ENCODE peak calls at places on chromosome 16, in eight cellular contexts. P is choroid plexus epithelial cell; F is CD8-positive, alpha-beta T cell; U is progenitor cell of endocrine pancreas; X is Peyer's patch; Y is neural progenitor cell; E is colonic mucosa; M is tibial artery. L is an unnamed sample.

GRCh38 chr16:528111-529011 is 849 bp downstream of the CAPN15 start:
- DNase-seq in P (peak), F (peak), U (no peak), X (peak), Y (peak), E (peak), M (no peak), L (peak)

GRCh38 chr16:65618335-65618734 is 496.5 kb upstream of the CDH11 start:
- DNase-seq in P (no peak), F (no peak), U (no peak), X (no peak), Y (no peak), E (no peak), M (no peak), L (no peak)

GRCh38 chr16:29644338-29644857 is 18.6 kb upstream of the SPN start:
- DNase-seq in P (no peak), F (no peak), U (no peak), X (no peak), Y (no peak), E (no peak), M (no peak), L (no peak)

GRCh38 chr16:56362057-56362655 is 63.2 kb downstream of the AMFR start:
- DNase-seq in P (no peak), F (no peak), U (no peak), X (no peak), Y (no peak), E (no peak), M (no peak), L (no peak)

GRCh38 chr16:57634171-57634570 is 5.7 kb downstream of the ADGRG1 start:
- DNase-seq in P (no peak), F (no peak), U (no peak), X (no peak), Y (no peak), E (no peak), M (no peak), L (no peak)

GRCh38 chr16:86984286-86984685 is 332.9 kb downstream of the C16orf95 start:
- DNase-seq in P (no peak), F (no peak), U (no peak), X (no peak), Y (no peak), E (no peak), M (no peak), L (no peak)

GRCh38 chr16:88953003-88953690 is 23.9 kb downstream of the CBFA2T3 start:
- DNase-seq in P (no peak), F (no peak), U (no peak), X (no peak), Y (no peak), E (no peak), M (no peak), L (no peak)

GRCh38 chr16:77589071-77589755 is 133.1 kb upstream of the NUDT7 start:
- DNase-seq in P (peak), F (no peak), U (no peak), X (no peak), Y (no peak), E (no peak), M (no peak), L (no peak)

GRCh38 chr16:3645108-3645503 is 9.4 kb upstream of the DNASE1 start:
- DNase-seq in P (no peak), F (no peak), U (no peak), X (no peak), Y (no peak), E (no peak), M (no peak), L (no peak)

GRCh38 chr16:85303354-85303883 is 191.1 kb upstream of the CIBAR2 start:
- DNase-seq in P (peak), F (peak), U (peak), X (peak), Y (peak), E (peak), M (no peak), L (no peak)

GRCh38 chr16:30985401-30986128 is 558 bp downstream of the HSD3B7 start:
- DNase-seq in P (no peak), F (no peak), U (peak), X (no peak), Y (peak), E (peak), M (peak), L (no peak)

GRCh38 chr16:31421587-31421986 is 6.6 kb downstream of the COX6A2 start:
- DNase-seq in P (no peak), F (peak), U (no peak), X (no peak), Y (no peak), E (no peak), M (no peak), L (no peak)

GRCh38 chr16:58426095-58426494 is 33.8 kb downstream of the GINS3 start:
- DNase-seq in P (no peak), F (peak), U (no peak), X (peak), Y (no peak), E (no peak), M (peak), L (no peak)

GRCh38 chr16:8026450-8026849 is 563.9 kb downstream of the TMEM114 start:
- DNase-seq in P (no peak), F (no peak), U (peak), X (no peak), Y (peak), E (no peak), M (no peak), L (no peak)

GRCh38 chr16:57794849-57795430 is 7.4 kb downstream of the KIFC3 start:
- DNase-seq in P (no peak), F (no peak), U (no peak), X (no peak), Y (no peak), E (no peak), M (no peak), L (no peak)

GRCh38 chr16:4664538-4665418 is 28.6 kb upstream of the NUDT16L1 start:
- DNase-seq in P (no peak), F (peak), U (no peak), X (peak), Y (no peak), E (peak), M (no peak), L (no peak)

GRCh38 chr16:10946308-10946707 is 1.9 kb downstream of the CLEC16A start:
- DNase-seq in P (no peak), F (no peak), U (no peak), X (no peak), Y (peak), E (no peak), M (no peak), L (no peak)

GRCh38 chr16:87581867-87582220 is 20.5 kb upstream of the JPH3 start:
- DNase-seq in P (peak), F (no peak), U (no peak), X (peak), Y (no peak), E (peak), M (peak), L (peak)

GRCh38 chr16:88622125-88622524 is 16.2 kb upstream of the IL17C start:
- DNase-seq in P (no peak), F (no peak), U (no peak), X (no peak), Y (no peak), E (no peak), M (no peak), L (no peak)

DNA sequence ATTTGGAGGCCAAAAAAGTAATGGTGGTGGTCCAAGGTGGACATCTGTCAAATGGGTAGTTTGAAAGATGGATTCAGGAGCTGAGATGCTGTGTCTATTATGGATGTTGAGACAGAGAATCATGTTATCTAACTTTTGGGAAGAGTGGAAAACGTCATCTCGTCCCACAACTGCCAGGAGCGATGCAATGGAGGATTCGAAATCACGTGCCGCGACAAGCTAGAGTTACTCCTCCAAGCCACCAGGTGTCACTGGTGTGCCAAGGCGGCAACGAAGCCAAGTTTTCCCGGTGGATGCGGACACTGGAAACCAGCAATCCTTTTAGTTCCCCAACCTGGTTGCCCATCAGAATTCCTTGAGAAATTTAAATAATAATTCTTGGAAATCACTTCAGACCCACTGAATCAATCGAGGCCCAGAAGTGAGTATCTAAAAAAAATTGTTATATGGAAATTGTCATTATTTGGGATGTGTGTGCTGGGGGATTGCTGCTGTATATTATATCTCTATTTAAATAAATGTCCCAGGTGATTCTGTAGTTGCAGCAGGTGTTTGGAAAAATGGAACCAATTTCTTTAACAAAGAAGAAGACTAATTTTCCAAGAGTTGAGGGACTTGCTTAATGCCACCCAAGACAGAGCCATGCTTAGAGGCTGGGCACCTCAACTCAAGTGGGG is 206.1 kb downstream of the HAPSTR1 start:
- DNase-seq in P (no peak), F (no peak), U (no peak), X (no peak), Y (peak), E (no peak), M (peak), L (no peak)
- TF ChIP-seq CTCF in P (peak), F (no peak), U (peak), X (peak), Y (peak), E (peak), M (peak), L (no peak)

GRCh38 chr16:24988593-24989338 is 26.4 kb downstream of the ARHGAP17 start:
- DNase-seq in P (peak), F (no peak), U (no peak), X (no peak), Y (no peak), E (peak), M (peak), L (no peak)
- TF ChIP-seq CTCF in P (no peak), F (no peak), U (no peak), X (no peak), Y (no peak), E (no peak), M (no peak), L (no peak)

DNA sequence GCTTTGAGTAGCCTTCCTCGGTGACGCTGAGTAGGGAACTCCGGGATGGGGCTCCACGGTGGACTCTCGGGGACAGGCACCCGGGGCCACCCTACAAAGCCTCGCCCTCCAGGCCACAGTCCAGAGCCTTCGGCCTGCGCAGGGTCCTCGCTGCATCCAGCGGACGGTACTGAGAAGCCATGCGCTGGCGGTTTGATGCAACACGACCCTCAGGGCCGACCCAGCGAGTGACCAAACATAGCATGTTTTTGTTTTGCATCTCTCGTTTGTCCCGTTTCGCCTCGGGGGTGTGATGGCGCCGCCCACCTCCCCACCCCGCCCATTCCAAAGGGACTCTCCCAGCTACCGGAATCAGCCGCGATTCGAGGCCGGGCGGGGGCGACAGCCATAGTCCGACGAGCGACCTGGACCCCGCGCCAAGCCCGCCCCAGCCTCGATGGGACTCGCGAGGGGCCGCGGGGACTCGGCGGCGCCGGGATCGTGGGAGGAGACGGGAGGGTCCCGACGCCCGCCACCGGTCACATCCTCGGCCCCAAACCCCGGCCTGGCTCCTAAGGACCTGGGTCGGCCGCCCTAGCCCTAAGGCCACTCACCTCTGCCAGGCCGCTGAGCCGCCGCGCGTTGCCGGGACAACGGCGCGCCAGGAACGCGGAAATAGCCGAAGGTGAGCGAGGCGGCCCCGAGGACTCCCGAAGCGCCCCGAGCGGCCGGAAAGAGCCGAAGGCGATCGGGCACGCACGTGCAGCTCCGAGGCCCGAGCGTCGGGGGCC is 1.6 kb downstream of the IFT140 start:
- DNase-seq in P (peak), F (peak), U (peak), X (peak), Y (peak), E (peak), M (peak), L (peak)
- TF ChIP-seq CTCF in P (no peak), F (no peak), U (no peak), X (peak), Y (peak), E (no peak), M (no peak), L (no peak)

GRCh38 chr16:67170168-67170947 is at the start of gene NOL3:
- DNase-seq in P (peak), F (no peak), U (no peak), X (peak), Y (peak), E (peak), M (peak), L (peak)
- TF ChIP-seq CTCF in P (no peak), F (no peak), U (no peak), X (no peak), Y (no peak), E (no peak), M (no peak), L (no peak)